ENCODE peak calls at places on chromosomes 11 and 22, in seven cellular contexts. H is H9, L is hypothalamus, T is EH, D is tibial artery, I is C1 segment of cervical spinal cord, V is iPS-NIHi11. C is an unnamed sample.

GRCh38 chr22:26432619-26433311 is 3.7 kb downstream of the ASPHD2 start:
- DNase-seq in H (no peak), L (no peak), T (no peak), D (no peak), I (no peak), V (no peak), C (no peak)

GRCh38 chr11:1948389-1948788 is 1.3 kb downstream of the MRPL23 start:
- DNase-seq in H (no peak), L (no peak), T (no peak), D (peak; percentile 67), I (no peak), V (no peak), C (no peak)

GRCh38 chr11:48148749-48149148 is 67.9 kb upstream of the OR4B1 start:
- DNase-seq in H (no peak), L (no peak), T (no peak), D (no peak), I (no peak), V (no peak), C (no peak)

GRCh38 chr11:35064114-35064800 is 74.7 kb upstream of the CD44 start:
- DNase-seq in H (no peak), L (no peak), T (peak; percentile 92), D (no peak), I (no peak), V (no peak), C (no peak)

GRCh38 chr22:23190526-23190925 is 10.2 kb downstream of the BCR start:
- DNase-seq in H (no peak), L (no peak), T (no peak), D (no peak), I (no peak), V (no peak), C (no peak)

GRCh38 chr11:104333977-104334376 is 170.0 kb upstream of the PDGFD start:
- DNase-seq in H (peak; percentile 43), L (no peak), T (peak; percentile 9), D (no peak), I (no peak), V (no peak), C (no peak)

GRCh38 chr11:130782361-130783221 is 133.7 kb downstream of the SNX19 start:
- DNase-seq in H (no peak), L (no peak), T (peak; percentile 82), D (no peak), I (no peak), V (peak; percentile 31), C (no peak)

GRCh38 chr11:115464269-115464668 is 39.9 kb downstream of the CADM1 start:
- DNase-seq in H (no peak), L (no peak), T (peak; percentile 76), D (no peak), I (no peak), V (no peak), C (no peak)

GRCh38 chr22:43726296-43726695 is 85.8 kb downstream of the EFCAB6 start:
- DNase-seq in H (no peak), L (no peak), T (no peak), D (peak; percentile 50), I (no peak), V (no peak), C (no peak)

C was measured in breast epithelium.